ENCODE peak calls at places on chromosomes 1 and 21, in four cellular contexts. I is upper lobe of left lung, B is aorta, G is RWPE2. C is an unnamed sample. For H3K4me1, the result is how much of the 10 kb centered on the place peaks cover.

GRCh38 chr1:66527688-66528087 is 6.3 kb upstream of the SGIP1 start:
- DNase-seq in I (no peak), B (no peak), G (no peak), C (no peak)

GRCh38 chr21:42320791-42321190 is 5.6 kb upstream of the TFF3 start:
- DNase-seq in I (peak), B (no peak), G (no peak), C (peak)

GRCh38 chr21:28742527-28742926 is 250.2 kb downstream of the LTN1 start:
- DNase-seq in I (no peak), B (no peak), G (no peak), C (no peak)

GRCh38 chr1:22132517-22133235 is 10.2 kb downstream of the WNT4 start:
- DNase-seq in I (no peak), B (peak), G (peak), C (no peak)

GRCh38 chr1:153639280-153639679 is 5.4 kb downstream of the CHTOP start:
- DNase-seq in I (no peak), B (no peak), G (no peak), C (no peak)

GRCh38 chr21:44943005-44943685 is 3.3 kb downstream of the SLX9 start:
- DNase-seq in I (no peak), B (no peak), G (no peak), C (no peak)

GRCh38 chr1:68799096-68799495 is 302.2 kb upstream of the DEPDC1 start:
- DNase-seq in I (no peak), B (no peak), G (no peak), C (no peak)

GRCh38 chr1:202806845-202807366 is 1.3 kb downstream of the KDM5B start:
- DNase-seq in I (no peak), B (peak), G (no peak), C (no peak)

GRCh38 chr1:155173478-155174333 is at the start of gene TRIM46:
- DNase-seq in I (peak), B (peak), G (peak), C (no peak)

GRCh38 chr1:113255728-113256347 is 134.5 kb upstream of the MAGI3 start:
- DNase-seq in I (no peak), B (no peak), G (no peak), C (no peak)

GRCh38 chr1:157519451-157519850 is 32.9 kb downstream of the FCRL5 start:
- DNase-seq in I (no peak), B (no peak), G (no peak), C (no peak)

GRCh38 chr1:40143891-40144575 is 17.2 kb upstream of the RLF start:
- DNase-seq in I (peak), B (peak), G (no peak), C (peak)

GRCh38 chr1:200468264-200469001 is 58.6 kb upstream of the ZNF281 start:
- DNase-seq in I (no peak), B (no peak), G (no peak), C (no peak)

GRCh38 chr1:201739492-201740085 is 89.4 kb upstream of the IPO9 start:
- DNase-seq in I (peak), B (peak), G (no peak), C (no peak)

GRCh38 chr21:27371688-27372331 is 404.9 kb upstream of the ADAMTS5 start:
- DNase-seq in I (no peak), B (no peak), G (no peak), C (no peak)

GRCh38 chr1:231861541-231862481 is 235.2 kb downstream of the DISC1 start:
- DNase-seq in I (no peak), B (no peak), G (no peak), C (no peak)

GRCh38 chr1:94099303-94099702 is 21.6 kb downstream of the ABCA4 start:
- DNase-seq in I (no peak), B (no peak), G (no peak), C (no peak)

GRCh38 chr1:94096797-94097549 is 24.0 kb downstream of the ABCA4 start:
- DNase-seq in I (no peak), B (peak), G (no peak), C (no peak)

GRCh38 chr1:94100785-94101612 is 19.9 kb downstream of the ABCA4 start:
- DNase-seq in I (peak), B (no peak), G (no peak), C (no peak)

GRCh38 chr1:94100129-94100784 is 20.7 kb downstream of the ABCA4 start:
- DNase-seq in I (no peak), B (no peak), G (no peak), C (no peak)

GRCh38 chr1:94098585-94099111 is 22.3 kb downstream of the ABCA4 start:
- DNase-seq in I (no peak), B (no peak), G (no peak), C (no peak)
- H3K4me1 ChIP-seq in I (under half), B (under half), G (under half), C (under half)

GRCh38 chr1:31064685-31065309 is 720 bp downstream of the PUM1 start:
- DNase-seq in I (no peak), B (no peak), G (no peak), C (peak)

GRCh38 chr1:31063636-31064035 is 1.9 kb downstream of the PUM1 start:
- DNase-seq in I (no peak), B (no peak), G (no peak), C (peak)

GRCh38 chr1:31065310-31066217 is at the start of gene PUM1:
- DNase-seq in I (peak), B (peak), G (peak), C (peak)

GRCh38 chr1:31064115-31064514 is 1.4 kb downstream of the PUM1 start:
- DNase-seq in I (no peak), B (no peak), G (no peak), C (no peak)

DNA sequence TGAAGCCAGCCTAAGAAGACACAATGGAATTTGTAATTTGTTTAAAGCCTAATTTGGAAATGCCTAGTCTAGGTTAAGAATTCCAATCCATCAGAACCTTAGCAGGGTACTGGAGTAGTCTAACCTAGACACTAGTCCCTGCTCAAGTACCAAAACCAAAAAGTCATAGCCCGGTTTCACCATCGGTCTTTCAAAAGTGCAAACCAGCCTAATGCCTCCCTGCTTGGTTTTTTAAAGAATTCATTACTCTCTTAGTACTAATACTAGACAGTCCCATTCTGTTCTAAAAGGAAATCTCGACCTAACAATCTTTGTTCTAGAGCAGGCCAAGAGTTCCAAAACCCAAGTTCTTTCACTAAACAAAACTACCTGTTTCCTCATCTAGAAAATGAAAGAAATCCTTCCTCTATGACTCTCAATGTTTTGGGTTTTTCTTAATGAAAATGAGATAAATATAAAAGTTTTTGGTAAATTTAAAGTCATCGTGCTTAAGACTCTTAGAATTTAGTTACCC is 2.6 kb downstream of the PUM1 start:
- DNase-seq in I (no peak), B (no peak), G (no peak), C (no peak)
- H3K4me1 ChIP-seq in I (under half), B (under half), G (under half), C (under half)

GRCh38 chr1:42943728-42944127 is 14.9 kb downstream of the SLC2A1 start:
- DNase-seq in I (no peak), B (peak), G (no peak), C (no peak)

GRCh38 chr1:42940851-42941639 is 17.6 kb downstream of the SLC2A1 start:
- DNase-seq in I (no peak), B (peak), G (peak), C (peak)

GRCh38 chr1:42942444-42942843 is 16.2 kb downstream of the SLC2A1 start:
- DNase-seq in I (no peak), B (no peak), G (no peak), C (no peak)

GRCh38 chr1:42943166-42943565 is 15.5 kb downstream of the SLC2A1 start:
- DNase-seq in I (no peak), B (peak), G (peak), C (no peak)

GRCh38 chr1:42941640-42942330 is 16.9 kb downstream of the SLC2A1 start:
- DNase-seq in I (no peak), B (peak), G (no peak), C (peak)
- H3K4me1 ChIP-seq in I (half or more), B (under half), G (half or more), C (half or more)

GRCh38 chr1:56529801-56530200 is 49.6 kb downstream of the PLPP3 start:
- DNase-seq in I (no peak), B (no peak), G (no peak), C (no peak)
- H3K4me1 ChIP-seq in I (under half), B (under half), G (under half), C (under half)

GRCh38 chr1:65066379-65066765 is 81.6 kb upstream of the AK4 start:
- DNase-seq in I (no peak), B (no peak), G (peak), C (peak)
- H3K4me1 ChIP-seq in I (under half), B (under half), G (under half), C (under half)

GRCh38 chr1:214471458-214471857 is 79.9 kb downstream of the PTPN14 start:
- DNase-seq in I (no peak), B (no peak), G (no peak), C (no peak)
- H3K4me1 ChIP-seq in I (under half), B (under half), G (half or more), C (half or more)